ENCODE peak calls at places on chromosomes 13 and 19, in four cellular contexts. J, V, O and E are unnamed samples.

GRCh38 chr13:75145926-75146325 is 336.0 kb downstream of the TBC1D4 start:
- DNase-seq in J (no peak), V (no peak), O (no peak), E (no peak)

GRCh38 chr19:53045536-53045935 is 996 bp downstream of the ERVV-2 start:
- DNase-seq in J (no peak), V (no peak), O (no peak), E (no peak)

GRCh38 chr19:13026478-13026999 is 31.3 kb downstream of the NFIX start:
- DNase-seq in J (no peak), V (peak), O (no peak), E (no peak)

GRCh38 chr13:46803586-46803985 is 6.6 kb upstream of the ESD start:
- DNase-seq in J (no peak), V (no peak), O (no peak), E (no peak)

GRCh38 chr13:93066187-93066586 is 160.4 kb upstream of the GPC6 start:
- DNase-seq in J (no peak), V (no peak), O (no peak), E (no peak)

GRCh38 chr13:22014469-22014868 is 343.6 kb downstream of the FGF9 start:
- DNase-seq in J (no peak), V (no peak), O (no peak), E (no peak)

GRCh38 chr13:19587635-19588300 is 26.4 kb upstream of the TPTE2 start:
- DNase-seq in J (no peak), V (no peak), O (peak), E (peak)

GRCh38 chr19:50975766-50976165 is 6.4 kb upstream of the KLK6 start:
- DNase-seq in J (no peak), V (no peak), O (no peak), E (no peak)

GRCh38 chr19:2702170-2703076 is at the start of gene GNG7:
- DNase-seq in J (no peak), V (peak), O (peak), E (peak)

GRCh38 chr19:5141926-5142724 is 173.2 kb downstream of the KDM4B start:
- DNase-seq in J (no peak), V (no peak), O (no peak), E (no peak)

GRCh38 chr13:109789262-109789661 is 2.9 kb upstream of the IRS2 start:
- DNase-seq in J (no peak), V (no peak), O (peak), E (no peak)

GRCh38 chr13:112132142-112132541 is 65.2 kb downstream of the SOX1 start:
- DNase-seq in J (no peak), V (peak), O (no peak), E (no peak)

GRCh38 chr19:620166-620862 is 13.0 kb downstream of the POLRMT start:
- DNase-seq in J (no peak), V (no peak), O (no peak), E (no peak)

GRCh38 chr13:57673197-57673596 is 41.7 kb downstream of the PCDH17 start:
- DNase-seq in J (no peak), V (no peak), O (no peak), E (no peak)

GRCh38 chr19:55066107-55066709 is 3.3 kb upstream of the RDH13 start:
- DNase-seq in J (no peak), V (no peak), O (no peak), E (no peak)

GRCh38 chr13:40273173-40274000 is 393.1 kb downstream of the FOXO1 start:
- DNase-seq in J (no peak), V (no peak), O (peak), E (peak)

GRCh38 chr19:6662692-6663091 is 7.3 kb downstream of the TNFSF14 start:
- DNase-seq in J (no peak), V (no peak), O (no peak), E (no peak)